ENCODE peak calls at places on chromosomes 2 and 18, in seven cellular contexts. One of them, this sample, is unnamed.
A peak's percentile ranks its signal among the peaks of the same experiment; 100 is the strongest.

GRCh38 chr2:170369894-170370293 is 191.9 kb downstream of the MYO3B start:
- DNase-seq in mammary epithelial cell: peak; percentile 20
- DNase-seq in HTR-8/SVneo: no peak
- DNase-seq in IMR-90: peak; percentile 11
- DNase-seq in HFF-Myc: no peak
- DNase-seq in thoracic aorta: no peak
- DNase-seq in CD4-positive, alpha-beta T cell: no peak
- DNase-seq in this sample: peak; percentile 14

GRCh38 chr2:173354601-173355131 is at the start of gene CDCA7:
- DNase-seq in mammary epithelial cell: peak; percentile 62
- DNase-seq in CD4-positive, alpha-beta T cell: peak; percentile 8
- DNase-seq in thoracic aorta: no peak
- DNase-seq in HTR-8/SVneo: peak; percentile 82
- DNase-seq in IMR-90: peak; percentile 54
- DNase-seq in HFF-Myc: peak; percentile 25
- DNase-seq in this sample: no peak

GRCh38 chr2:122063716-122064115 is 308.3 kb downstream of the TSN start:
- DNase-seq in CD4-positive, alpha-beta T cell: no peak
- DNase-seq in IMR-90: peak; percentile 5
- DNase-seq in HFF-Myc: no peak
- DNase-seq in HTR-8/SVneo: no peak
- DNase-seq in thoracic aorta: no peak
- DNase-seq in mammary epithelial cell: peak; percentile 31
- DNase-seq in this sample: no peak

GRCh38 chr2:207683879-207684627 is 27.4 kb upstream of the CCNYL1 start:
- DNase-seq in HFF-Myc: peak; percentile 33
- DNase-seq in HTR-8/SVneo: peak; percentile 66
- DNase-seq in CD4-positive, alpha-beta T cell: no peak
- DNase-seq in IMR-90: peak; percentile 73
- DNase-seq in mammary epithelial cell: peak; percentile 60
- DNase-seq in thoracic aorta: no peak
- DNase-seq in this sample: peak; percentile 44

GRCh38 chr18:55858661-55859111 is 270.7 kb upstream of the TCF4 start:
- DNase-seq in IMR-90: no peak
- DNase-seq in HTR-8/SVneo: no peak
- DNase-seq in HFF-Myc: no peak
- DNase-seq in thoracic aorta: no peak
- DNase-seq in CD4-positive, alpha-beta T cell: no peak
- DNase-seq in mammary epithelial cell: no peak
- DNase-seq in this sample: no peak

GRCh38 chr2:101949304-101949703 is 42.5 kb upstream of the IL1R2 start:
- DNase-seq in mammary epithelial cell: peak; percentile 43
- DNase-seq in CD4-positive, alpha-beta T cell: no peak
- DNase-seq in HFF-Myc: no peak
- DNase-seq in HTR-8/SVneo: no peak
- DNase-seq in thoracic aorta: no peak
- DNase-seq in IMR-90: no peak
- DNase-seq in this sample: no peak

GRCh38 chr2:104321800-104322164 is 532.1 kb upstream of the POU3F3 start:
- DNase-seq in HFF-Myc: no peak
- DNase-seq in HTR-8/SVneo: no peak
- DNase-seq in thoracic aorta: no peak
- DNase-seq in CD4-positive, alpha-beta T cell: no peak
- DNase-seq in mammary epithelial cell: no peak
- DNase-seq in IMR-90: no peak
- DNase-seq in this sample: no peak

GRCh38 chr2:232441147-232441651 is 14.8 kb upstream of the ALPI start:
- DNase-seq in HTR-8/SVneo: no peak
- DNase-seq in mammary epithelial cell: no peak
- DNase-seq in HFF-Myc: no peak
- DNase-seq in thoracic aorta: no peak
- DNase-seq in CD4-positive, alpha-beta T cell: no peak
- DNase-seq in IMR-90: no peak
- DNase-seq in this sample: no peak

GRCh38 chr2:164495491-164496223 is 125.6 kb downstream of the GRB14 start:
- DNase-seq in HTR-8/SVneo: peak; percentile 30
- DNase-seq in thoracic aorta: no peak
- DNase-seq in IMR-90: peak; percentile 43
- DNase-seq in mammary epithelial cell: peak; percentile 50
- DNase-seq in CD4-positive, alpha-beta T cell: no peak
- DNase-seq in HFF-Myc: peak; percentile 17
- DNase-seq in this sample: peak; percentile 31

GRCh38 chr18:57469884-57470283 is 34.7 kb downstream of the ONECUT2 start:
- DNase-seq in mammary epithelial cell: no peak
- DNase-seq in HFF-Myc: no peak
- DNase-seq in HTR-8/SVneo: no peak
- DNase-seq in thoracic aorta: no peak
- DNase-seq in CD4-positive, alpha-beta T cell: no peak
- DNase-seq in IMR-90: no peak
- DNase-seq in this sample: no peak

GRCh38 chr2:209476367-209477191 is 52.7 kb downstream of the MAP2 start:
- DNase-seq in HFF-Myc: peak; percentile 85
- DNase-seq in IMR-90: peak; percentile 29
- DNase-seq in HTR-8/SVneo: no peak
- DNase-seq in CD4-positive, alpha-beta T cell: no peak
- DNase-seq in mammary epithelial cell: no peak
- DNase-seq in thoracic aorta: no peak
- DNase-seq in this sample: peak; percentile 62